ENCODE peak calls at places on chromosomes 1 and 21, in six cellular contexts. R is epithelial cell of prostate, P is AG09309, V is T-cell, J is activated gamma-delta T cell, I is HFFc6. O is an unnamed sample.
A peak's percentile ranks its signal among the peaks of the same experiment; 100 is the strongest.

GRCh38 chr1:56376188-56376984 is 203.0 kb downstream of the PLPP3 start:
- DNase-seq in V (no peak), J (no peak), I (no peak), R (no peak), P (peak; percentile 18), O (peak; percentile 52)

GRCh38 chr1:156639601-156640101 is 2.3 kb upstream of the BCAN start:
- DNase-seq in I (peak; percentile 36), V (no peak), P (no peak), J (no peak), R (no peak), O (no peak)

GRCh38 chr1:112698366-112699310 is 8.3 kb downstream of the RHOC start:
- DNase-seq in I (no peak), J (no peak), P (no peak), V (no peak), R (no peak), O (no peak)

GRCh38 chr1:201859424-201859823 is 29.3 kb upstream of the SHISA4 start:
- DNase-seq in R (no peak), I (no peak), P (no peak), J (no peak), V (no peak), O (no peak)

GRCh38 chr1:9894115-9894514 is 16.0 kb downstream of the CTNNBIP1 start:
- DNase-seq in J (no peak), V (no peak), R (no peak), I (no peak), P (no peak), O (no peak)

GRCh38 chr1:23577056-23577985 is 18.0 kb upstream of the ID3 start:
- DNase-seq in R (no peak), V (no peak), I (peak; percentile 89), J (no peak), P (peak; percentile 79), O (peak; percentile 69)

GRCh38 chr1:98979463-98979862 is 25.2 kb downstream of the PLPPR5 start:
- DNase-seq in R (no peak), V (no peak), J (no peak), I (no peak), P (no peak), O (no peak)

GRCh38 chr1:64162804-64163203 is 40.6 kb upstream of the UBE2U start:
- DNase-seq in I (no peak), J (no peak), V (no peak), P (no peak), R (no peak), O (no peak)

GRCh38 chr21:20086508-20086907 is 911.7 kb upstream of the NCAM2 start:
- DNase-seq in R (no peak), I (no peak), J (no peak), P (no peak), V (no peak), O (no peak)

GRCh38 chr1:41371630-41372599 is 10.7 kb downstream of the FOXO6 start:
- DNase-seq in R (no peak), I (no peak), P (no peak), J (no peak), V (no peak), O (no peak)

GRCh38 chr21:41482321-41482720 is 25.6 kb downstream of the TMPRSS2 start:
- DNase-seq in J (no peak), R (no peak), V (no peak), I (no peak), P (no peak), O (peak; percentile 32)

GRCh38 chr1:25620211-25620610 is 3.6 kb downstream of the MAN1C1 start:
- DNase-seq in I (no peak), J (no peak), R (no peak), V (peak; percentile 31), P (no peak), O (no peak)

GRCh38 chr1:180027949-180028445 is 73.4 kb downstream of the CEP350 start:
- DNase-seq in I (peak; percentile 62), V (no peak), P (peak; percentile 87), J (no peak), R (no peak), O (peak; percentile 44)

GRCh38 chr1:247825362-247825761 is 1.4 kb upstream of the OR14A16 start:
- DNase-seq in P (no peak), V (no peak), J (no peak), I (no peak), R (no peak), O (no peak)

GRCh38 chr1:183131166-183131565 is 54.9 kb upstream of the LAMC2 start:
- DNase-seq in R (no peak), J (no peak), P (no peak), I (no peak), V (no peak), O (no peak)

GRCh38 chr1:219174672-219175564 is 1.2 kb downstream of the LYPLAL1 start:
- DNase-seq in I (peak; percentile 71), V (peak; percentile 29), R (peak; percentile 29), P (peak; percentile 60), J (no peak), O (peak; percentile 73)

GRCh38 chr1:10745886-10746455 is 50.5 kb downstream of the CASZ1 start:
- DNase-seq in V (no peak), R (no peak), P (no peak), I (no peak), J (no peak), O (no peak)

GRCh38 chr1:206517784-206518183 is 10.5 kb downstream of the RASSF5 start:
- DNase-seq in V (no peak), R (no peak), J (no peak), P (no peak), I (no peak), O (no peak)

GRCh38 chr1:8547791-8548190 is 229.9 kb downstream of the SLC45A1 start:
- DNase-seq in V (no peak), R (no peak), P (no peak), J (no peak), I (no peak), O (no peak)

GRCh38 chr1:192316692-192317091 is at the start of gene RGS21:
- DNase-seq in J (no peak), V (no peak), I (no peak), P (no peak), R (no peak), O (no peak)

GRCh38 chr1:187454010-187454409 is 625.3 kb downstream of the PLA2G4A start:
- DNase-seq in P (no peak), I (no peak), R (no peak), V (no peak), J (no peak), O (no peak)

GRCh38 chr1:241776911-241777310 is 71.1 kb upstream of the EXO1 start:
- DNase-seq in J (no peak), I (no peak), V (no peak), P (no peak), R (no peak), O (no peak)

GRCh38 chr1:168230709-168231108 is 4.9 kb downstream of the SFT2D2 start:
- DNase-seq in V (no peak), I (no peak), J (no peak), R (no peak), P (no peak), O (no peak)

GRCh38 chr1:40692429-40692905 is 963 bp downstream of the NFYC start:
- DNase-seq in I (peak; percentile 19), R (no peak), J (no peak), P (no peak), V (no peak), O (no peak)

GRCh38 chr21:45356251-45356650 is 48.7 kb upstream of the COL18A1 start:
- DNase-seq in I (no peak), R (no peak), P (no peak), V (no peak), J (no peak), O (no peak)

GRCh38 chr1:160744287-160744857 is 5.3 kb downstream of the SLAMF7 start:
- DNase-seq in R (no peak), J (no peak), V (no peak), P (no peak), I (no peak), O (no peak)

GRCh38 chr1:52727114-52727586 is 897 bp downstream of the ZYG11B start:
- DNase-seq in V (no peak), J (no peak), P (no peak), I (no peak), R (no peak), O (no peak)

GRCh38 chr21:34890724-34891609 is 158.1 kb downstream of the RUNX1 start:
- DNase-seq in R (no peak), P (no peak), I (no peak), V (no peak), J (no peak), O (no peak)

GRCh38 chr1:221478050-221478949 is 263.6 kb downstream of the DUSP10 start:
- DNase-seq in R (peak; percentile 49), V (peak; percentile 43), J (no peak), I (peak; percentile 87), P (peak; percentile 77), O (peak; percentile 60)

GRCh38 chr1:202834771-202835547 is 24.2 kb downstream of the PCAT6 start:
- DNase-seq in R (no peak), I (no peak), V (no peak), J (no peak), P (no peak), O (no peak)

GRCh38 chr1:26190373-26190987 is at the start of gene CATSPER4:
- DNase-seq in P (no peak), J (no peak), I (no peak), V (no peak), R (no peak), O (peak; percentile 28)

GRCh38 chr1:217021400-217021799 is 298.2 kb upstream of the ESRRG start:
- DNase-seq in R (no peak), I (no peak), J (no peak), V (no peak), P (no peak), O (no peak)

GRCh38 chr1:154337253-154337894 is 12.0 kb downstream of the ATP8B2 start:
- DNase-seq in R (no peak), P (no peak), V (no peak), I (no peak), J (no peak), O (no peak)

GRCh38 chr1:58251415-58252073 is 295.0 kb downstream of the OMA1 start:
- DNase-seq in V (no peak), P (no peak), J (no peak), I (peak; percentile 13), R (no peak), O (no peak)

GRCh38 chr1:43074244-43074643 is 97.8 kb downstream of the EBNA1BP2 start:
- DNase-seq in R (no peak), I (no peak), V (no peak), J (no peak), P (no peak), O (no peak)